ENCODE peak calls at places on chromosome 1, in seven cellular contexts. K is NCI-H146, O is astrocyte of the spinal cord, A is hypothalamus, L is activated T-cell treated with anti-CD3 and anti-CD28 coated beads for 4 hours, C is neural crest cell, B is epithelial cell of esophagus. D is an unnamed sample.

GRCh38 chr1:158999301-159000069 is 10.2 kb upstream of the IFI16 start:
- DNase-seq in L (no peak), K (no peak), A (peak), B (peak), O (peak), C (peak), D (no peak)

GRCh38 chr1:185156321-185156853 is 366 bp downstream of the TRMT1L start:
- DNase-seq in B (peak), O (no peak), C (no peak), L (no peak), A (peak), K (peak), D (no peak)

GRCh38 chr1:43537423-43538142 is 6.9 kb downstream of the PTPRF start:
- DNase-seq in A (no peak), L (no peak), C (no peak), K (no peak), B (peak), O (peak), D (peak)

GRCh38 chr1:179743679-179744400 is 749 bp downstream of the FAM163A start:
- DNase-seq in L (no peak), O (no peak), K (peak), C (peak), B (no peak), A (no peak), D (no peak)

GRCh38 chr1:229905652-229906051 is 161.4 kb upstream of the GALNT2 start:
- DNase-seq in C (no peak), O (no peak), K (no peak), A (no peak), L (no peak), B (no peak), D (no peak)

GRCh38 chr1:66641851-66642473 is 108.0 kb downstream of the SGIP1 start:
- DNase-seq in K (no peak), O (no peak), L (no peak), B (no peak), C (no peak), A (no peak), D (no peak)

GRCh38 chr1:245074232-245074747 is 80.5 kb upstream of the KIF26B start:
- DNase-seq in C (no peak), A (no peak), L (no peak), B (peak), O (peak), K (no peak), D (no peak)

GRCh38 chr1:61352845-61353435 is 270.6 kb downstream of the NFIA start:
- DNase-seq in B (no peak), C (no peak), K (no peak), A (no peak), O (no peak), L (no peak), D (no peak)

GRCh38 chr1:215076312-215076711 is 6.2 kb upstream of the KCNK2 start:
- DNase-seq in K (peak), O (peak), A (no peak), B (peak), C (no peak), L (no peak), D (no peak)

GRCh38 chr1:162139398-162139685 is 69.9 kb downstream of the NOS1AP start:
- DNase-seq in A (no peak), O (no peak), L (no peak), C (no peak), B (no peak), K (no peak), D (no peak)

GRCh38 chr1:53255031-53255430 is 16.7 kb upstream of the MAGOH start:
- DNase-seq in O (no peak), A (no peak), B (no peak), C (no peak), L (no peak), K (no peak), D (no peak)